ENCODE peak calls at places on chromosome 18, in five cellular contexts. Z is HCT116, Y is SK-N-SH, X is K562, J is H1. D is an unnamed sample.

GRCh38 chr18:44672506-44672905 is 8.2 kb upstream of the SETBP1 start:
- DNase-seq in Z (no peak), Y (no peak), X (no peak), J (no peak), D (no peak)

GRCh38 chr18:36126668-36127067 is 2.5 kb downstream of the SLC39A6 start:
- DNase-seq in Z (no peak), Y (no peak), X (no peak), J (no peak), D (no peak)

GRCh38 chr18:76494181-76494540 is 881 bp downstream of the ZNF516 start:
- DNase-seq in Z (no peak), Y (peak), X (no peak), J (no peak), D (no peak)

GRCh38 chr18:47701133-47701532 is 229.3 kb downstream of the SMAD2 start:
- DNase-seq in Z (no peak), Y (no peak), X (no peak), J (no peak), D (peak)

GRCh38 chr18:72114801-72115594 is 429.1 kb downstream of the CBLN2 start:
- DNase-seq in Z (no peak), Y (no peak), X (no peak), J (no peak), D (no peak)

GRCh38 chr18:76951600-76952247 is 129.4 kb downstream of the ZNF236 start:
- DNase-seq in Z (no peak), Y (no peak), X (no peak), J (no peak), D (no peak)

GRCh38 chr18:21242141-21243040 is at the start of gene GREB1L:
- DNase-seq in Z (peak), Y (peak), X (no peak), J (peak), D (peak)

GRCh38 chr18:8507361-8507760 is 101.9 kb upstream of the RAB12 start:
- DNase-seq in Z (peak), Y (peak), X (peak), J (peak), D (no peak)

GRCh38 chr18:55334875-55335274 is 253.1 kb downstream of the TCF4 start:
- DNase-seq in Z (no peak), Y (no peak), X (no peak), J (no peak), D (no peak)

GRCh38 chr18:55589625-55590291 is 1.8 kb upstream of the TCF4 start:
- DNase-seq in Z (no peak), Y (peak), X (peak), J (peak), D (no peak)

GRCh38 chr18:31170335-31170734 is 7.7 kb upstream of the DSC1 start:
- DNase-seq in Z (no peak), Y (no peak), X (no peak), J (no peak), D (no peak)

GRCh38 chr18:489244-490023 is 11.1 kb downstream of the COLEC12 start:
- DNase-seq in Z (no peak), Y (no peak), X (no peak), J (no peak), D (no peak)

GRCh38 chr18:55485666-55486065 is 102.3 kb downstream of the TCF4 start:
- DNase-seq in Z (no peak), Y (no peak), X (no peak), J (no peak), D (no peak)

GRCh38 chr18:43805646-43806194 is 528.4 kb upstream of the SYT4 start:
- DNase-seq in Z (no peak), Y (no peak), X (no peak), J (no peak), D (no peak)

GRCh38 chr18:23207191-23207955 is 72.1 kb downstream of the CABLES1 start:
- DNase-seq in Z (peak), Y (no peak), X (peak), J (peak), D (no peak)

GRCh38 chr18:25453556-25454269 is 101.7 kb upstream of the ZNF521 start:
- DNase-seq in Z (no peak), Y (no peak), X (no peak), J (no peak), D (no peak)

GRCh38 chr18:74540689-74541421 is 6.6 kb downstream of the CNDP1 start:
- DNase-seq in Z (no peak), Y (no peak), X (no peak), J (no peak), D (no peak)

GRCh38 chr18:67788784-67789545 is 272.4 kb upstream of the DSEL start:
- DNase-seq in Z (no peak), Y (no peak), X (no peak), J (no peak), D (no peak)

GRCh38 chr18:65788373-65788772 is 37.6 kb downstream of the CDH7 start:
- DNase-seq in Z (no peak), Y (peak), X (no peak), J (no peak), D (peak)

GRCh38 chr18:57915848-57916596 is 112.9 kb upstream of the ATP8B1 start:
- DNase-seq in Z (no peak), Y (peak), X (peak), J (no peak), D (no peak)

GRCh38 chr18:54961016-54961423 is 1.8 kb upstream of the CCDC68 start:
- DNase-seq in Z (no peak), Y (no peak), X (no peak), J (no peak), D (no peak)

GRCh38 chr18:23105581-23106219 is 29.6 kb upstream of the CABLES1 start:
- DNase-seq in Z (no peak), Y (no peak), X (no peak), J (no peak), D (no peak)

GRCh38 chr18:23703987-23704384 is 14.7 kb downstream of the LAMA3 start:
- DNase-seq in Z (no peak), Y (no peak), X (no peak), J (no peak), D (no peak)

GRCh38 chr18:9419956-9420631 is 55.2 kb upstream of the RALBP1 start:
- DNase-seq in Z (no peak), Y (no peak), X (peak), J (no peak), D (no peak)

GRCh38 chr18:71598374-71598773 is 945.8 kb downstream of the CBLN2 start:
- DNase-seq in Z (no peak), Y (no peak), X (no peak), J (no peak), D (no peak)

GRCh38 chr18:634551-635045 is 22.9 kb upstream of the TYMS start:
- DNase-seq in Z (no peak), Y (no peak), X (no peak), J (no peak), D (no peak)

GRCh38 chr18:54742654-54743053 is 85.6 kb upstream of the RAB27B start:
- DNase-seq in Z (no peak), Y (no peak), X (no peak), J (no peak), D (no peak)

GRCh38 chr18:39701839-39702238 is 2136.2 kb upstream of the CELF4 start:
- DNase-seq in Z (peak), Y (no peak), X (no peak), J (no peak), D (no peak)

GRCh38 chr18:25725461-25725860 is 365.0 kb downstream of the SS18 start:
- DNase-seq in Z (no peak), Y (no peak), X (no peak), J (no peak), D (no peak)

GRCh38 chr18:48815182-48815520 is 135.6 kb downstream of the SMAD7 start:
- DNase-seq in Z (no peak), Y (no peak), X (no peak), J (no peak), D (no peak)

GRCh38 chr18:48814490-48815181 is 136.1 kb downstream of the SMAD7 start:
- DNase-seq in Z (no peak), Y (no peak), X (no peak), J (peak), D (no peak)

GRCh38 chr18:48816554-48816953 is 134.2 kb downstream of the SMAD7 start:
- DNase-seq in Z (no peak), Y (no peak), X (no peak), J (no peak), D (no peak)

GRCh38 chr18:48817021-48817461 is 133.7 kb downstream of the SMAD7 start:
- DNase-seq in Z (no peak), Y (no peak), X (no peak), J (peak), D (no peak)

GRCh38 chr18:48815581-48816324 is 135.0 kb downstream of the SMAD7 start:
- DNase-seq in Z (no peak), Y (no peak), X (no peak), J (no peak), D (no peak)
- TF ChIP-seq JUND in Z (no peak), Y (no peak), X (no peak), J (no peak), D (no peak)

DNA sequence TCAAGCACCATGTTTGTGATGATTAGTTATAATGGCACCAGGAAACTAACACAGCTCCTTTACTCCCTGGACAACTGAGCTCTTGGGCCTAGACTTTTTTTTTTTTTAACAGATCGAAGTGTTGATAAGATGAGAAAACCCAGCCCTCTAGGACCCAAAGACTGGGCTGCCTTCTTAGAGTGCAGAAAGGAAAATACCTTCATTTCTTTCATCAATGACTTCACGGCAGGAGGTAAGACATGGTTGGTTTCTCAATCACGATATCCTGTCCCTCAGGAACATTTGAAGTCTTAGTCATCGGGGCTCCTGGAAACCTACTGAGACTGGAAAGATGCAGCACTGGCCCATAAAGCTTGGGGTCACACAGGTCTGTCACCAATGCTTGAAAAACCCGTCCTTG is 84.7 kb downstream of the TNFRSF11A start:
- DNase-seq in Z (no peak), Y (no peak), X (no peak), J (no peak), D (no peak)
- TF ChIP-seq JUND in Z (no peak), Y (no peak), X (no peak), J (no peak), D (no peak)

GRCh38 chr18:79520473-79521390 is 125.0 kb downstream of the NFATC1 start:
- DNase-seq in Z (no peak), Y (no peak), X (no peak), J (no peak), D (no peak)
- TF ChIP-seq JUND in Z (no peak), Y (no peak), X (no peak), J (no peak), D (no peak)

DNA sequence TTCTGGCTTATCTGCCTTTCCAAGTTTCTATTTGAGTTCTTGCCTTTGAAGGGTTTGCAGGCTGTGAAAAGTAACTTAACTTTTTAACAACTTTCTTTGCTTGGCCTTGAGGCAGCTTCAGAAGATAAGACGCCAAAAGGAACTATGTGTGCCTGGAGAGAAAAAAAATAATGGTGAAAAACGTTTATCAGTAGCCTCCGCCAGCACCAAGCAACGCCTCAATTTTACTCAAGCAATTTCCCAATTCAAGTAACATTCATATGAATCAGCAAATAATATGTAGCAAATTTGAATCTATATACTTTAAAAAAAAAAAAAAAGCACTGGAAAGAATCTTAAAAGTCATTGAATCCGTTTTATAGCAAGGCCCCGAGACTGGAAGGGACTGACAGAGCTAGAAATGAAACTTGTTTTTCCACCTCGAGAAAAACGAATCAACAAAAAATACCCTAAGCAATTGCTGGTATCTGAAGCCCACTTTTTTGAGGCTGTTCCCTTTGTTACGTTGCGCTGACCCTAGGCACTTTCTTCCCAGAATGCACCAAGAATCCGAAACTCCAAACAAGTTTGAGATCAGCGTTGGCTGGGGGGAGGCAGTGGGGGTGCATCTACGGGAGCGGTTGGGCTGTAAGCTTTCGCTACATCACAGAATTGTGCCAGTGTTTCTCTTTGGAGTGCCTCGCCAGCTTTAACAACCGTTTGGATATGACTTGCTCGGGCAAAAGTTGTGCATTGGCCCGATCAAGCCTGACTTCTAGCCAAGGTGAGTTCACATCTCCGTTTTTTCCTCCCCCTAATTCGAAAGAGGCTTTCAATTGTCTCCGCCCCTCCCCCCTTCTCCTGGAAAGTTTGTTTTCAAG is 2.7 kb upstream of the TGIF1 start:
- DNase-seq in Z (no peak), Y (peak), X (peak), J (peak), D (no peak)
- TF ChIP-seq JUND in Z (no peak), Y (peak), X (no peak), J (no peak), D (no peak)